ENCODE peak calls at places on chromosomes 6 and 20, in seven cellular contexts. One of them, this sample, is unnamed.

GRCh38 chr6:12286381-12287132 is 3.6 kb upstream of the EDN1 start:
- DNase-seq in HepG2: no peak
- DNase-seq in upper lobe of left lung: no peak
- DNase-seq in esophagus muscularis mucosa: no peak
- DNase-seq in ovary: no peak
- DNase-seq in A549: no peak
- DNase-seq in transverse colon: no peak
- DNase-seq in this sample: no peak

GRCh38 chr6:166586424-166587156 is at the start of gene RAMACL:
- DNase-seq in HepG2: no peak
- DNase-seq in upper lobe of left lung: no peak
- DNase-seq in esophagus muscularis mucosa: no peak
- DNase-seq in ovary: no peak
- DNase-seq in A549: peak
- DNase-seq in transverse colon: peak
- DNase-seq in this sample: no peak

GRCh38 chr6:2945069-2945452 is 26.3 kb downstream of the SERPINB6 start:
- DNase-seq in HepG2: no peak
- DNase-seq in upper lobe of left lung: no peak
- DNase-seq in esophagus muscularis mucosa: peak
- DNase-seq in ovary: no peak
- DNase-seq in A549: no peak
- DNase-seq in transverse colon: no peak
- DNase-seq in this sample: no peak

GRCh38 chr20:40652426-40652825 is 36.6 kb downstream of the MAFB start:
- DNase-seq in HepG2: no peak
- DNase-seq in upper lobe of left lung: no peak
- DNase-seq in esophagus muscularis mucosa: no peak
- DNase-seq in ovary: no peak
- DNase-seq in A549: no peak
- DNase-seq in transverse colon: no peak
- DNase-seq in this sample: no peak

GRCh38 chr6:138970856-138971425 is 17.1 kb downstream of the REPS1 start:
- DNase-seq in HepG2: no peak
- DNase-seq in upper lobe of left lung: no peak
- DNase-seq in esophagus muscularis mucosa: no peak
- DNase-seq in ovary: no peak
- DNase-seq in A549: peak
- DNase-seq in transverse colon: no peak
- DNase-seq in this sample: no peak

GRCh38 chr6:108726726-108727339 is 121.4 kb upstream of the ARMC2 start:
- DNase-seq in HepG2: no peak
- DNase-seq in upper lobe of left lung: no peak
- DNase-seq in esophagus muscularis mucosa: no peak
- DNase-seq in ovary: no peak
- DNase-seq in A549: no peak
- DNase-seq in transverse colon: no peak
- DNase-seq in this sample: no peak

GRCh38 chr20:58699246-58700107 is 6.9 kb downstream of the NPEPL1 start:
- DNase-seq in HepG2: no peak
- DNase-seq in upper lobe of left lung: no peak
- DNase-seq in esophagus muscularis mucosa: no peak
- DNase-seq in ovary: no peak
- DNase-seq in A549: no peak
- DNase-seq in transverse colon: peak
- DNase-seq in this sample: no peak

GRCh38 chr6:1792989-1793388 is 183.3 kb downstream of the FOXC1 start:
- DNase-seq in HepG2: peak
- DNase-seq in upper lobe of left lung: no peak
- DNase-seq in esophagus muscularis mucosa: no peak
- DNase-seq in ovary: no peak
- DNase-seq in A549: peak
- DNase-seq in transverse colon: peak
- DNase-seq in this sample: no peak

GRCh38 chr6:37651991-37652390 is 45.7 kb downstream of the MDGA1 start:
- DNase-seq in HepG2: no peak
- DNase-seq in upper lobe of left lung: no peak
- DNase-seq in esophagus muscularis mucosa: no peak
- DNase-seq in ovary: no peak
- DNase-seq in A549: no peak
- DNase-seq in transverse colon: no peak
- DNase-seq in this sample: no peak

GRCh38 chr6:160692369-160692959 is 9.6 kb upstream of the PLG start:
- DNase-seq in HepG2: no peak
- DNase-seq in upper lobe of left lung: no peak
- DNase-seq in esophagus muscularis mucosa: no peak
- DNase-seq in ovary: no peak
- DNase-seq in A549: peak
- DNase-seq in transverse colon: no peak
- DNase-seq in this sample: no peak

GRCh38 chr6:71134929-71135642 is 153.5 kb upstream of the OGFRL1 start:
- DNase-seq in HepG2: peak
- DNase-seq in upper lobe of left lung: no peak
- DNase-seq in esophagus muscularis mucosa: no peak
- DNase-seq in ovary: no peak
- DNase-seq in A549: peak
- DNase-seq in transverse colon: no peak
- DNase-seq in this sample: no peak

GRCh38 chr20:58514321-58515239 is 619 bp downstream of the APCDD1L start:
- DNase-seq in HepG2: no peak
- DNase-seq in upper lobe of left lung: peak
- DNase-seq in esophagus muscularis mucosa: no peak
- DNase-seq in ovary: no peak
- DNase-seq in A549: no peak
- DNase-seq in transverse colon: no peak
- DNase-seq in this sample: no peak

GRCh38 chr20:63873477-63873971 is 8.5 kb downstream of the TPD52L2 start:
- DNase-seq in HepG2: no peak
- DNase-seq in upper lobe of left lung: peak
- DNase-seq in esophagus muscularis mucosa: no peak
- DNase-seq in ovary: no peak
- DNase-seq in A549: peak
- DNase-seq in transverse colon: peak
- DNase-seq in this sample: peak

GRCh38 chr6:83193747-83194582 is 808 bp downstream of the RWDD2A start:
- DNase-seq in HepG2: peak
- DNase-seq in upper lobe of left lung: peak
- DNase-seq in esophagus muscularis mucosa: no peak
- DNase-seq in ovary: peak
- DNase-seq in A549: peak
- DNase-seq in transverse colon: peak
- DNase-seq in this sample: no peak

GRCh38 chr6:136723780-136724179 is 68.5 kb downstream of the MAP3K5 start:
- DNase-seq in HepG2: no peak
- DNase-seq in upper lobe of left lung: no peak
- DNase-seq in esophagus muscularis mucosa: no peak
- DNase-seq in ovary: no peak
- DNase-seq in A549: no peak
- DNase-seq in transverse colon: no peak
- DNase-seq in this sample: no peak

GRCh38 chr6:123810214-123810613 is 6.5 kb downstream of the NKAIN2 start:
- DNase-seq in HepG2: no peak
- DNase-seq in upper lobe of left lung: no peak
- DNase-seq in esophagus muscularis mucosa: no peak
- DNase-seq in ovary: no peak
- DNase-seq in A549: no peak
- DNase-seq in transverse colon: no peak
- DNase-seq in this sample: no peak

GRCh38 chr6:146700078-146700686 is 101.4 kb downstream of the ADGB start:
- DNase-seq in HepG2: peak
- DNase-seq in upper lobe of left lung: no peak
- DNase-seq in esophagus muscularis mucosa: no peak
- DNase-seq in ovary: peak
- DNase-seq in A549: peak
- DNase-seq in transverse colon: peak
- DNase-seq in this sample: peak

GRCh38 chr6:106804238-106805016 is 170.1 kb downstream of the CD24 start:
- DNase-seq in HepG2: no peak
- DNase-seq in upper lobe of left lung: no peak
- DNase-seq in esophagus muscularis mucosa: no peak
- DNase-seq in ovary: no peak
- DNase-seq in A549: no peak
- DNase-seq in transverse colon: no peak
- DNase-seq in this sample: no peak

GRCh38 chr6:1757133-1757532 is 147.4 kb downstream of the FOXC1 start:
- DNase-seq in HepG2: no peak
- DNase-seq in upper lobe of left lung: no peak
- DNase-seq in esophagus muscularis mucosa: no peak
- DNase-seq in ovary: no peak
- DNase-seq in A549: no peak
- DNase-seq in transverse colon: no peak
- DNase-seq in this sample: no peak

GRCh38 chr6:46130665-46131064 is 876 bp downstream of the ENPP4 start:
- DNase-seq in HepG2: no peak
- DNase-seq in upper lobe of left lung: no peak
- DNase-seq in esophagus muscularis mucosa: no peak
- DNase-seq in ovary: no peak
- DNase-seq in A549: no peak
- DNase-seq in transverse colon: no peak
- DNase-seq in this sample: no peak

GRCh38 chr20:34452281-34452982 is 63.8 kb upstream of the DYNLRB1 start:
- DNase-seq in HepG2: no peak
- DNase-seq in upper lobe of left lung: no peak
- DNase-seq in esophagus muscularis mucosa: no peak
- DNase-seq in ovary: no peak
- DNase-seq in A549: no peak
- DNase-seq in transverse colon: no peak
- DNase-seq in this sample: no peak

GRCh38 chr6:30150151-30150550 is 10.9 kb downstream of the TRIM10 start:
- DNase-seq in HepG2: no peak
- DNase-seq in upper lobe of left lung: no peak
- DNase-seq in esophagus muscularis mucosa: peak
- DNase-seq in ovary: no peak
- DNase-seq in A549: no peak
- DNase-seq in transverse colon: no peak
- DNase-seq in this sample: no peak
- TF ChIP-seq EP300 in HepG2: no peak
- TF ChIP-seq EP300 in upper lobe of left lung: no peak
- TF ChIP-seq EP300 in esophagus muscularis mucosa: no peak
- TF ChIP-seq EP300 in ovary: no peak
- TF ChIP-seq EP300 in A549: no peak
- TF ChIP-seq EP300 in transverse colon: no peak
- TF ChIP-seq EP300 in this sample: no peak

GRCh38 chr20:2508631-2509467 is at the start of gene ZNF343:
- DNase-seq in HepG2: peak
- DNase-seq in upper lobe of left lung: peak
- DNase-seq in esophagus muscularis mucosa: peak
- DNase-seq in ovary: peak
- DNase-seq in A549: peak
- DNase-seq in transverse colon: peak
- DNase-seq in this sample: peak
- TF ChIP-seq POLR2A in HepG2: peak
- TF ChIP-seq POLR2A in upper lobe of left lung: peak
- TF ChIP-seq POLR2A in esophagus muscularis mucosa: no peak
- TF ChIP-seq POLR2A in ovary: peak
- TF ChIP-seq POLR2A in A549: peak
- TF ChIP-seq POLR2A in transverse colon: peak
- TF ChIP-seq POLR2A in this sample: peak

DNA sequence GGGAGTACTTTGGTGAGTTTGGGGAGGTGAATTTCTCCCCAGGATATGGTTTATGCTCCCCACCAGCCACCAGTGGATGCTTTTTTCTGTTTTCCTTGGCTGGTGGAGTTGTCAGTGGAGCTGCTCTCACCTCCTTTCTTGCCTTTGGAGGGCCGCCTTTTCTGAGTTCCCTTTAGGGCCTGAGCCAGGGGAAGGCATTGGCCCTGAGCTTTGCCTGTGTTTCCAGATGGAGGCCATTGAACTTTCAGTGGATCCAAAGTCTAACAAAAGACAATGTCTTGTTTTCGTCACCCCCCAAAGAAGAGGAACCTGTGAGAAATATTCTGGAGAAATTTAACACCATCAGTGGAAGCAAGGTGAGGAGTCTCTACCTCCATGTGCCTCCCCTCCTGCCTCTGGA is 4.4 kb upstream of the TMEM14A start:
- DNase-seq in HepG2: no peak
- DNase-seq in upper lobe of left lung: no peak
- DNase-seq in esophagus muscularis mucosa: no peak
- DNase-seq in ovary: no peak
- DNase-seq in A549: no peak
- DNase-seq in transverse colon: no peak
- DNase-seq in this sample: no peak
- TF ChIP-seq EP300 in HepG2: no peak
- TF ChIP-seq EP300 in upper lobe of left lung: no peak
- TF ChIP-seq EP300 in esophagus muscularis mucosa: no peak
- TF ChIP-seq EP300 in ovary: no peak
- TF ChIP-seq EP300 in A549: no peak
- TF ChIP-seq EP300 in transverse colon: no peak
- TF ChIP-seq EP300 in this sample: no peak

GRCh38 chr6:156698239-156699016 is 78.8 kb upstream of the ARID1B start:
- DNase-seq in HepG2: no peak
- DNase-seq in upper lobe of left lung: no peak
- DNase-seq in esophagus muscularis mucosa: no peak
- DNase-seq in ovary: no peak
- DNase-seq in A549: no peak
- DNase-seq in transverse colon: peak
- DNase-seq in this sample: no peak
- TF ChIP-seq POLR2A in HepG2: no peak
- TF ChIP-seq POLR2A in upper lobe of left lung: no peak
- TF ChIP-seq POLR2A in esophagus muscularis mucosa: no peak
- TF ChIP-seq POLR2A in ovary: no peak
- TF ChIP-seq POLR2A in A549: no peak
- TF ChIP-seq POLR2A in transverse colon: no peak
- TF ChIP-seq POLR2A in this sample: no peak

This sample was measured in tibial nerve.